ENCODE peak calls at places on chromosomes 3 and 15, in five cellular contexts. B is small intestine; F is HTR-8/SVneo; G is T-helper 17 cell; N is activated T-helper 9 cell treated with anti-CD3 and anti-CD28 coated beads, Interleukin-2, amount 50 U/mL, for 16 hours. P is an unnamed sample.

GRCh38 chr3:42655331-42655888 is 1.9 kb downstream of the ZBTB47 start:
- DNase-seq in N (no peak), F (no peak), B (no peak), G (no peak), P (no peak)

GRCh38 chr15:31847961-31848360 is 182.4 kb upstream of the CHRNA7 start:
- DNase-seq in G (no peak), N (no peak), B (no peak), F (no peak), P (no peak)

GRCh38 chr3:157360044-157360443 is 76.6 kb upstream of the PTX3 start:
- DNase-seq in F (peak), N (no peak), B (no peak), G (no peak), P (no peak)

GRCh38 chr3:98269846-98270245 is 5.8 kb downstream of the OR5H6 start:
- DNase-seq in G (no peak), N (no peak), B (no peak), F (no peak), P (no peak)

GRCh38 chr15:73038186-73038585 is 14.1 kb upstream of the NEO1 start:
- DNase-seq in G (no peak), B (no peak), F (no peak), N (no peak), P (no peak)

GRCh38 chr3:72317491-72317890 is 530.8 kb downstream of the SHQ1 start:
- DNase-seq in G (no peak), N (no peak), B (no peak), F (no peak), P (no peak)

GRCh38 chr15:77519540-77519939 is 98.9 kb downstream of the HMG20A start:
- DNase-seq in N (no peak), B (no peak), F (no peak), G (no peak), P (no peak)

GRCh38 chr15:31019986-31020385 is 28.6 kb upstream of the MTMR10 start:
- DNase-seq in B (no peak), N (no peak), F (no peak), G (no peak), P (no peak)

GRCh38 chr3:117526485-117527079 is 817.0 kb downstream of the TUSC7 start:
- DNase-seq in F (no peak), B (peak), G (no peak), N (no peak), P (no peak)

GRCh38 chr3:14552041-14552648 is 12.0 kb upstream of the GRIP2 start:
- DNase-seq in N (no peak), G (no peak), B (no peak), F (no peak), P (no peak)

GRCh38 chr3:31219131-31219843 is 313.4 kb upstream of the STT3B start:
- DNase-seq in N (no peak), G (no peak), B (no peak), F (no peak), P (no peak)

GRCh38 chr15:88776646-88777045 is 26.6 kb upstream of the ACAN start:
- DNase-seq in N (no peak), B (no peak), G (no peak), F (no peak), P (no peak)

GRCh38 chr3:127217594-127218456 is 24.9 kb downstream of the PRR23E start:
- DNase-seq in G (no peak), F (peak), B (no peak), N (no peak), P (no peak)

GRCh38 chr3:105691633-105692032 is 177.2 kb downstream of the CBLB start:
- DNase-seq in F (no peak), G (no peak), B (no peak), N (no peak), P (no peak)

GRCh38 chr3:13598926-13599886 is 50.3 kb downstream of the FBLN2 start:
- DNase-seq in F (no peak), N (no peak), B (no peak), G (no peak), P (no peak)

GRCh38 chr3:59608356-59608755 is 558.5 kb upstream of the CFAP20DC start:
- DNase-seq in B (no peak), G (no peak), N (no peak), F (no peak), P (no peak)

GRCh38 chr3:105032541-105032940 is 334.2 kb upstream of the ALCAM start:
- DNase-seq in N (no peak), G (no peak), B (peak), F (no peak), P (no peak)

GRCh38 chr3:96863129-96863740 is 48.8 kb downstream of the EPHA6 start:
- DNase-seq in F (peak), B (peak), G (no peak), N (no peak), P (no peak)

GRCh38 chr3:138945646-138946553 is 1.0 kb downstream of the FOXL2 start:
- DNase-seq in N (no peak), G (no peak), F (no peak), B (peak), P (no peak)

GRCh38 chr3:166284994-166285393 is 447.8 kb upstream of the BCHE start:
- DNase-seq in B (no peak), G (no peak), N (no peak), F (no peak), P (no peak)

GRCh38 chr3:195834675-195835583 is 23.2 kb upstream of the MUC4 start:
- DNase-seq in F (no peak), N (no peak), G (no peak), B (no peak), P (no peak)

GRCh38 chr15:78212546-78213424 is 21.6 kb downstream of the ACSBG1 start:
- DNase-seq in N (no peak), F (peak), G (no peak), B (peak), P (no peak)

GRCh38 chr3:157914882-157915281 is 191.3 kb downstream of the SHOX2 start:
- DNase-seq in F (no peak), G (no peak), B (no peak), N (no peak), P (no peak)

GRCh38 chr15:100525894-100526512 is 2.7 kb downstream of the CERS3 start:
- DNase-seq in N (no peak), G (no peak), B (no peak), F (no peak), P (no peak)

GRCh38 chr3:61080737-61081445 is 170.4 kb downstream of the FHIT start:
- DNase-seq in N (no peak), B (no peak), G (no peak), F (no peak), P (no peak)

GRCh38 chr3:126464093-126464492 is 11.6 kb downstream of the ZXDC start:
- DNase-seq in G (no peak), B (no peak), F (no peak), N (no peak), P (no peak)